ENCODE peak calls at places on chromosomes 7 and 10, in six cellular contexts. One of them, this sample, is unnamed.

GRCh38 chr7:14521183-14521582 is 381.4 kb downstream of the DGKB start:
- DNase-seq in tibial artery: no peak
- DNase-seq in H54: peak; percentile 11
- DNase-seq in RPMI7951: peak; percentile 21
- DNase-seq in GM23248: peak; percentile 43
- DNase-seq in amygdala: no peak
- DNase-seq in this sample: no peak

GRCh38 chr7:107663196-107663595 is 2.6 kb downstream of the SLC26A4 start:
- DNase-seq in tibial artery: no peak
- DNase-seq in H54: no peak
- DNase-seq in RPMI7951: no peak
- DNase-seq in GM23248: no peak
- DNase-seq in amygdala: no peak
- DNase-seq in this sample: no peak

GRCh38 chr10:17348111-17349008 is 106.0 kb downstream of the ST8SIA6 start:
- DNase-seq in tibial artery: peak; percentile 22
- DNase-seq in H54: peak; percentile 61
- DNase-seq in RPMI7951: peak; percentile 98
- DNase-seq in GM23248: peak; percentile 94
- DNase-seq in amygdala: no peak
- DNase-seq in this sample: peak; percentile 75

GRCh38 chr10:103238506-103239252 is 7.0 kb upstream of the RPEL1 start:
- DNase-seq in tibial artery: peak; percentile 32
- DNase-seq in H54: no peak
- DNase-seq in RPMI7951: peak; percentile 35
- DNase-seq in GM23248: peak; percentile 65
- DNase-seq in amygdala: no peak
- DNase-seq in this sample: peak; percentile 77

GRCh38 chr7:43300121-43300520 is 187.7 kb downstream of the HECW1 start:
- DNase-seq in tibial artery: no peak
- DNase-seq in H54: no peak
- DNase-seq in RPMI7951: no peak
- DNase-seq in GM23248: no peak
- DNase-seq in amygdala: no peak
- DNase-seq in this sample: no peak

GRCh38 chr10:6164271-6165095 is 38.2 kb upstream of the PFKFB3 start:
- DNase-seq in tibial artery: no peak
- DNase-seq in H54: no peak
- DNase-seq in RPMI7951: no peak
- DNase-seq in GM23248: peak; percentile 24
- DNase-seq in amygdala: no peak
- DNase-seq in this sample: peak; percentile 83

GRCh38 chr10:77034795-77035194 is 602.8 kb downstream of the KCNMA1 start:
- DNase-seq in tibial artery: no peak
- DNase-seq in H54: no peak
- DNase-seq in RPMI7951: no peak
- DNase-seq in GM23248: no peak
- DNase-seq in amygdala: no peak
- DNase-seq in this sample: no peak

GRCh38 chr10:17831896-17832295 is 22.7 kb downstream of the MRC1 start:
- DNase-seq in tibial artery: no peak
- DNase-seq in H54: no peak
- DNase-seq in RPMI7951: no peak
- DNase-seq in GM23248: no peak
- DNase-seq in amygdala: no peak
- DNase-seq in this sample: no peak

GRCh38 chr10:22655312-22655973 is 58.9 kb downstream of the PIP4K2A start:
- DNase-seq in tibial artery: no peak
- DNase-seq in H54: no peak
- DNase-seq in RPMI7951: peak; percentile 56
- DNase-seq in GM23248: peak; percentile 87
- DNase-seq in amygdala: no peak
- DNase-seq in this sample: peak; percentile 87

GRCh38 chr10:103895458-103896186 is 22.4 kb downstream of the STN1 start:
- DNase-seq in tibial artery: no peak
- DNase-seq in H54: no peak
- DNase-seq in RPMI7951: peak; percentile 99
- DNase-seq in GM23248: peak; percentile 86
- DNase-seq in amygdala: no peak
- DNase-seq in this sample: peak; percentile 59

GRCh38 chr10:3132036-3133025 is 40.3 kb downstream of the PITRM1 start:
- DNase-seq in tibial artery: no peak
- DNase-seq in H54: no peak
- DNase-seq in RPMI7951: peak; percentile 54
- DNase-seq in GM23248: peak; percentile 79
- DNase-seq in amygdala: no peak
- DNase-seq in this sample: peak; percentile 9

GRCh38 chr10:110980807-110981206 is 61.4 kb downstream of the SHOC2 start:
- DNase-seq in tibial artery: no peak
- DNase-seq in H54: no peak
- DNase-seq in RPMI7951: no peak
- DNase-seq in GM23248: no peak
- DNase-seq in amygdala: no peak
- DNase-seq in this sample: no peak